ENCODE peak calls at places on chromosomes 12 and 14, in five cellular contexts. K is OCI-LY7; Z is tibial nerve; A is CD8-positive, alpha-beta T cell; Q is Peyer's patch. Y is an unnamed sample.
A peak's percentile ranks its signal among the peaks of the same experiment; 100 is the strongest.

GRCh38 chr12:26566186-26566585 is 266.8 kb downstream of the ITPR2 start:
- DNase-seq in K (no peak), Z (no peak), A (no peak), Q (no peak), Y (no peak)

GRCh38 chr12:14928946-14929345 is 9.4 kb downstream of the ERP27 start:
- DNase-seq in K (no peak), Z (no peak), A (no peak), Q (no peak), Y (no peak)

GRCh38 chr12:55955800-55956508 is 9.9 kb downstream of the PMEL start:
- DNase-seq in K (peak; percentile 45), Z (no peak), A (peak; percentile 39), Q (peak; percentile 56), Y (no peak)

GRCh38 chr12:132600048-132601032 is 10.0 kb downstream of the LRCOL1 start:
- DNase-seq in K (peak; percentile 16), Z (peak; percentile 62), A (no peak), Q (peak; percentile 75), Y (no peak)

GRCh38 chr14:88247228-88247627 is 75.8 kb downstream of the KCNK10 start:
- DNase-seq in K (no peak), Z (no peak), A (no peak), Q (no peak), Y (no peak)

GRCh38 chr12:79665488-79665887 is 25.3 kb downstream of the PAWR start:
- DNase-seq in K (no peak), Z (no peak), A (no peak), Q (no peak), Y (no peak)

GRCh38 chr14:76918176-76918750 is 92.1 kb downstream of the LRRC74A start:
- DNase-seq in K (no peak), Z (peak; percentile 71), A (no peak), Q (no peak), Y (peak; percentile 82)

GRCh38 chr12:31874961-31875608 is 84.1 kb upstream of the RESF1 start:
- DNase-seq in K (peak; percentile 76), Z (peak; percentile 11), A (peak; percentile 50), Q (no peak), Y (peak; percentile 69)

GRCh38 chr12:2195085-2195484 is 142.3 kb downstream of the CACNA1C start:
- DNase-seq in K (no peak), Z (no peak), A (no peak), Q (no peak), Y (no peak)

GRCh38 chr12:92810370-92810769 is 107.6 kb downstream of the PLEKHG7 start:
- DNase-seq in K (peak; percentile 49), Z (no peak), A (no peak), Q (no peak), Y (no peak)

GRCh38 chr14:80584638-80585505 is 356.7 kb downstream of the CEP128 start:
- DNase-seq in K (no peak), Z (no peak), A (no peak), Q (no peak), Y (no peak)

GRCh38 chr14:39384177-39384576 is 48.1 kb downstream of the FBXO33 start:
- DNase-seq in K (no peak), Z (no peak), A (no peak), Q (no peak), Y (no peak)

GRCh38 chr14:49999216-49999761 is 106.4 kb downstream of the ARF6 start:
- DNase-seq in K (peak; percentile 85), Z (peak; percentile 77), A (peak; percentile 61), Q (peak; percentile 85), Y (peak; percentile 90)

GRCh38 chr12:75666980-75667359 is 155.6 kb upstream of the KRR1 start:
- DNase-seq in K (no peak), Z (no peak), A (no peak), Q (no peak), Y (no peak)

GRCh38 chr12:48037267-48037915 is 33.1 kb upstream of the COL2A1 start:
- DNase-seq in K (no peak), Z (no peak), A (no peak), Q (no peak), Y (no peak)

DNA sequence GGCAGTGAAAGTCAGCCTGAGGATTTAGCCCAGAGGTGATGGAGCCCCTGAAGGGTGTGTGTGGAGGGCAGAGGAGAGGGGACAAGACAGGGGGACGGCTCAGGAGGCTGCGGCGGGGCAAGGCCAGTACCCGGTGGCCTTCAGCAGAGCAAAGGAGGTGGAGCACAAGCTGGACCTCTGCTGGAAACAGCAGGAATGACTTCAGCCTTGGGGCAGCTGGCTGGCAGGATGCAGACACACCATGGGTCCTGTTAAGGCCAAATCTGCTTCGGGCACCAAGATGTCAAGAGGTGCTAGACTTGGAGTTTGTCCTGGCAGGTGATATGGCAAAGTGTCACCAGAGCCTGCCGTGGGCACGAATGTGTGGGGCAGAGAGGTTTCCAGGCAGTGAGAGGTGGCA is 92.1 kb downstream of the LGMN start:
- DNase-seq in K (no peak), Z (no peak), A (no peak), Q (no peak), Y (no peak)
- TF ChIP-seq CTCF in K (no peak), Z (no peak), A (no peak), Q (no peak), Y (peak; percentile 54)

DNA sequence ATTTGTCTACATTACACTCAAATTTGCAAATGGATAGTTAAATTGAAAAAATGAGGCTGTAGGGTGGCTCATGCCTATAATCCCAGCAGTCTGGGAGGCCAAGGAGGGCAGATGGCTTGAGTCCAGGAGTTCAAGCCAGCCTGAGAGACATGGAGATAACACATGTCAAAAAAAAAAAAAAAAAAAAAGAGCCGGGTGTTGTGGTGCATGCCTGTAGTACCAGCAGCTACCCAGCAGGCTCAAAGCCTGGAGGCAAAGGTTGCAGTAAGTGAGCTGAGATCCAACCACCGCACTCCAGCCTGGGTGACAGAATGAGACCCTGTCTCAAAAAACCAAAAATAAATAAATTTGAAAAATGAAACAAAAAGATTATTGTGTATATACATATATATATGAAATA is 119.9 kb upstream of the MGAT4C start:
- DNase-seq in K (no peak), Z (no peak), A (no peak), Q (no peak), Y (no peak)
- TF ChIP-seq CTCF in K (no peak), Z (no peak), A (no peak), Q (peak; percentile 14), Y (no peak)

GRCh38 chr14:72975776-72976175 is 49.5 kb downstream of the DCAF4 start:
- DNase-seq in K (peak; percentile 16), Z (no peak), A (no peak), Q (no peak), Y (no peak)
- TF ChIP-seq CTCF in K (peak; percentile 62), Z (no peak), A (no peak), Q (no peak), Y (no peak)

GRCh38 chr12:54349031-54349430 is 15.3 kb downstream of the GPR84 start:
- DNase-seq in K (no peak), Z (no peak), A (no peak), Q (no peak), Y (no peak)

GRCh38 chr12:54350743-54351142 is 13.5 kb downstream of the GPR84 start:
- DNase-seq in K (no peak), Z (no peak), A (no peak), Q (no peak), Y (no peak)

GRCh38 chr12:54349658-54350057 is 14.6 kb downstream of the GPR84 start:
- DNase-seq in K (no peak), Z (no peak), A (no peak), Q (no peak), Y (no peak)

GRCh38 chr12:54352891-54353874 is 11.1 kb downstream of the GPR84 start:
- DNase-seq in K (no peak), Z (no peak), A (no peak), Q (no peak), Y (no peak)

DNA sequence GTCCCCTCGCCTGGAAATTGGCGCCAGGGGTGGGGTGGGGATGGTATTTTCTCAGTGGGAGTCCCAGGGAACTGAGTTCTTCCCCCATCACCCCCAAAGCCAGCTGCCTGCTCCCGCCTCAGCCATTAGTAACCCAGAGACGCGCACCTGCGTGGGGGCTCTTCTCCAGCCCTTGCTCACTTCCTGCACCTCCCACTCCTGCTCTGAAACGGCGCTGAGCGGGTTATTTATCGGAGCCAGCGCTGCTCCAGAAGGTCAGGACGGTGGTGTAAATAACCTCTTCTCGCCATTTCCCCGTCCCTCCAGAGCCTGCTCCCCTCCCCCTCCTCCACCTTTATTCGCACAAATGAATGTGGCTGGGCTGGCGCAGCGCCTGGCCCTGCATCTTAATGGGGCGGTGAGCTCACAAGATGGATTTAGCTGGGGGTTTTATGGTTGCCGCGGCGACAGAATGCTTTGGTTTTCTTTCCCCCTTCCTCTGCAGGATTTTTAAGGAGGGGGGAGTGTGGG is 12.2 kb downstream of the GPR84 start:
- DNase-seq in K (no peak), Z (no peak), A (no peak), Q (no peak), Y (no peak)
- TF ChIP-seq CTCF in K (no peak), Z (no peak), A (no peak), Q (no peak), Y (no peak)

DNA sequence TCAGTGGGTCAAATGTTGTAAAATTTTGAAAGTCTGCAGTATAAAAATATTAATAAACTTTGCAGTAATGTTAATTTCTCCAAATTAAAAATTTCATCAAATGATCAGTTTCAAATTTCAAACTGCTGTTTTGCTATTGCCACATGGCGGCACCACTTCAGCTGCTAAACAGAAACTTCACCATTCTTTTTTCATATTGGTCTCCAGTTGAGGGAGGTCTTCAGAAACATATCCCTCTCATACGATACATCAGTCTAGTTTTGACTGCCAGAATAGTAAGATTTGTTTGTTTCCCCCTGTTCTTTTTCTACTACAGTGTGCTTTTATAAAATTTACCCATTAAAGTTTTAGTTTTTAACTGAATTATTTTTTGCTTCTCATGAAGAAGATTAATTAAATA is 4.2 kb upstream of the TRHDE start:
- DNase-seq in K (peak; percentile 0), Z (no peak), A (no peak), Q (no peak), Y (no peak)
- TF ChIP-seq CTCF in K (peak; percentile 56), Z (no peak), A (no peak), Q (no peak), Y (no peak)